ENCODE peak calls at places on chromosomes 3 and 15, in four cellular contexts. One of them, this sample, is unnamed.

GRCh38 chr15:79132770-79133169 is 42.2 kb upstream of the RASGRF1 start:
- DNase-seq in PC-3: no peak
- DNase-seq in HEK293T: no peak
- DNase-seq in occipital lobe: no peak
- DNase-seq in this sample: no peak

GRCh38 chr15:48647963-48648362 is 2.5 kb upstream of the FBN1 start:
- DNase-seq in PC-3: peak; percentile 28
- DNase-seq in HEK293T: peak; percentile 14
- DNase-seq in occipital lobe: no peak
- DNase-seq in this sample: no peak

GRCh38 chr3:11371758-11372157 is 99.6 kb downstream of the ATG7 start:
- DNase-seq in PC-3: no peak
- DNase-seq in HEK293T: no peak
- DNase-seq in occipital lobe: no peak
- DNase-seq in this sample: no peak

GRCh38 chr3:26763723-26764122 is 141.2 kb downstream of the LRRC3B start:
- DNase-seq in PC-3: no peak
- DNase-seq in HEK293T: no peak
- DNase-seq in occipital lobe: no peak
- DNase-seq in this sample: no peak

GRCh38 chr15:55917881-55918296 is 75.5 kb downstream of the NEDD4 start:
- DNase-seq in PC-3: peak; percentile 89
- DNase-seq in HEK293T: peak; percentile 12
- DNase-seq in occipital lobe: no peak
- DNase-seq in this sample: peak; percentile 87

GRCh38 chr3:159669753-159670152 is 318.9 kb upstream of the IL12A start:
- DNase-seq in PC-3: no peak
- DNase-seq in HEK293T: no peak
- DNase-seq in occipital lobe: peak; percentile 26
- DNase-seq in this sample: no peak

GRCh38 chr3:177051419-177051818 is 145.9 kb downstream of the TBL1XR1 start:
- DNase-seq in PC-3: no peak
- DNase-seq in HEK293T: no peak
- DNase-seq in occipital lobe: peak; percentile 9
- DNase-seq in this sample: no peak

GRCh38 chr15:89542369-89542768 is 32.9 kb upstream of the TICRR start:
- DNase-seq in PC-3: no peak
- DNase-seq in HEK293T: no peak
- DNase-seq in occipital lobe: no peak
- DNase-seq in this sample: no peak

GRCh38 chr3:187935623-187936156 is 190.4 kb upstream of the BCL6 start:
- DNase-seq in PC-3: no peak
- DNase-seq in HEK293T: no peak
- DNase-seq in occipital lobe: no peak
- DNase-seq in this sample: no peak

GRCh38 chr15:77282333-77282732 is 137.6 kb downstream of the PEAK1 start:
- DNase-seq in PC-3: peak; percentile 20
- DNase-seq in HEK293T: no peak
- DNase-seq in occipital lobe: no peak
- DNase-seq in this sample: peak; percentile 71

GRCh38 chr3:46538803-46539442 is 27.2 kb downstream of the LRRC2 start:
- DNase-seq in PC-3: peak; percentile 71
- DNase-seq in HEK293T: no peak
- DNase-seq in occipital lobe: peak; percentile 4
- DNase-seq in this sample: no peak

GRCh38 chr3:190116551-190117067 is 4.1 kb downstream of the P3H2 start:
- DNase-seq in PC-3: peak; percentile 30
- DNase-seq in HEK293T: no peak
- DNase-seq in occipital lobe: no peak
- DNase-seq in this sample: no peak

GRCh38 chr3:62621171-62621570 is 247.8 kb upstream of the FEZF2 start:
- DNase-seq in PC-3: no peak
- DNase-seq in HEK293T: no peak
- DNase-seq in occipital lobe: no peak
- DNase-seq in this sample: no peak